ENCODE peak calls at places on chromosomes 5 and 9, in five cellular contexts. F is SW 1271, T is MCF 10A, C is anterior cingulate cortex, D is midbrain. Y is an unnamed sample.
A peak's percentile ranks its signal among the peaks of the same experiment; 100 is the strongest.

GRCh38 chr5:72817076-72817476 is 615 bp downstream of the TNPO1 start:
- DNase-seq in F (no peak), T (peak; percentile 55), C (peak; percentile 48), D (peak; percentile 59), Y (peak; percentile 21)

GRCh38 chr9:98502976-98503325 is 205.8 kb downstream of the GABBR2 start:
- DNase-seq in F (no peak), T (peak; percentile 23), C (no peak), D (no peak), Y (no peak)

GRCh38 chr5:74576941-74577456 is 63.5 kb downstream of the ENC1 start:
- DNase-seq in F (no peak), T (no peak), C (no peak), D (no peak), Y (no peak)

GRCh38 chr9:33101104-33101951 is 24.9 kb upstream of the SMU1 start:
- DNase-seq in F (no peak), T (peak; percentile 79), C (no peak), D (no peak), Y (no peak)

GRCh38 chr5:58188287-58188651 is 271.6 kb downstream of the PLK2 start:
- DNase-seq in F (peak; percentile 74), T (peak; percentile 54), C (no peak), D (no peak), Y (no peak)

GRCh38 chr5:137995077-137995746 is 37.7 kb downstream of the FAM13B start:
- DNase-seq in F (no peak), T (peak; percentile 56), C (no peak), D (no peak), Y (no peak)

GRCh38 chr5:16427572-16427971 is 38.0 kb downstream of the ZNF622 start:
- DNase-seq in F (no peak), T (no peak), C (peak; percentile 43), D (peak; percentile 9), Y (no peak)

GRCh38 chr9:26524225-26524624 is 368.4 kb downstream of the CAAP1 start:
- DNase-seq in F (no peak), T (no peak), C (peak; percentile 36), D (peak; percentile 8), Y (no peak)

GRCh38 chr9:131666779-131667178 is 73.1 kb downstream of the RAPGEF1 start:
- DNase-seq in F (no peak), T (no peak), C (no peak), D (no peak), Y (no peak)

GRCh38 chr9:135993409-135993742 is 32.2 kb upstream of the UBAC1 start:
- DNase-seq in F (no peak), T (no peak), C (no peak), D (no peak), Y (no peak)

GRCh38 chr5:68087866-68088265 is 127.7 kb upstream of the PIK3R1 start:
- DNase-seq in F (no peak), T (peak; percentile 13), C (no peak), D (no peak), Y (no peak)

GRCh38 chr9:89533396-89534187 is 35.7 kb upstream of the SEMA4D start:
- DNase-seq in F (no peak), T (no peak), C (peak; percentile 64), D (no peak), Y (no peak)

GRCh38 chr5:180868960-180869359 is 7.9 kb upstream of the ZFP62 start:
- DNase-seq in F (peak; percentile 46), T (peak; percentile 91), C (peak; percentile 77), D (peak; percentile 80), Y (peak; percentile 72)

GRCh38 chr9:70421272-70422180 is 7.1 kb upstream of the KLF9 start:
- DNase-seq in F (no peak), T (no peak), C (peak; percentile 41), D (peak; percentile 63), Y (no peak)

GRCh38 chr5:175595905-175596304 is 62.0 kb upstream of the HRH2 start:
- DNase-seq in F (no peak), T (no peak), C (no peak), D (no peak), Y (no peak)

GRCh38 chr5:34866989-34867471 is 28.1 kb downstream of the TTC23L start:
- DNase-seq in F (no peak), T (no peak), C (peak; percentile 5), D (no peak), Y (no peak)

GRCh38 chr5:178349607-178350353 is 117.2 kb upstream of the PHYKPL start:
- DNase-seq in F (no peak), T (no peak), C (no peak), D (no peak), Y (no peak)

GRCh38 chr9:98658965-98659364 is 49.8 kb downstream of the GABBR2 start:
- DNase-seq in F (no peak), T (no peak), C (no peak), D (no peak), Y (no peak)

Y was measured in HuH-7.5.